ENCODE peak calls at places on chromosomes 16 and 17, in four cellular contexts. O is prostate gland, B is SJSA1, W is tibial artery. E is an unnamed sample.

GRCh38 chr17:63434951-63435571 is 11.0 kb downstream of the CYB561 start:
- DNase-seq in O (peak; percentile 91), B (no peak), W (peak; percentile 65), E (no peak)

GRCh38 chr16:28061702-28062101 is 1.8 kb downstream of the GSG1L start:
- DNase-seq in O (no peak), B (no peak), W (no peak), E (no peak)

GRCh38 chr16:72997141-72997542 is 50.8 kb downstream of the ZFHX3 start:
- DNase-seq in O (peak; percentile 85), B (no peak), W (peak; percentile 78), E (no peak)

GRCh38 chr17:2362881-2363280 is 25.6 kb downstream of the SGSM2 start:
- DNase-seq in O (no peak), B (no peak), W (no peak), E (no peak)

GRCh38 chr16:86059253-86060171 is 160.6 kb downstream of the IRF8 start:
- DNase-seq in O (no peak), B (no peak), W (no peak), E (no peak)

GRCh38 chr16:56630134-56630533 is 2.3 kb upstream of the MT1M start:
- DNase-seq in O (no peak), B (no peak), W (no peak), E (no peak)

GRCh38 chr16:58494981-58495860 is 4.7 kb upstream of the NDRG4 start:
- DNase-seq in O (no peak), B (peak; percentile 79), W (peak; percentile 64), E (peak; percentile 95)

GRCh38 chr16:52069866-52070265 is 477.1 kb downstream of the TOX3 start:
- DNase-seq in O (no peak), B (no peak), W (no peak), E (peak; percentile 62)

GRCh38 chr17:46815474-46816353 is 2.8 kb downstream of the WNT3 start:
- DNase-seq in O (no peak), B (no peak), W (no peak), E (no peak)

GRCh38 chr16:75238132-75238852 is 13.1 kb downstream of the BCAR1 start:
- DNase-seq in O (peak; percentile 74), B (no peak), W (peak; percentile 86), E (peak; percentile 61)

GRCh38 chr17:57442914-57443571 is 186.7 kb downstream of the MSI2 start:
- DNase-seq in O (peak; percentile 45), B (peak; percentile 64), W (no peak), E (peak; percentile 82)

GRCh38 chr17:81295678-81296381 is 723 bp upstream of the SLC38A10 start:
- DNase-seq in O (peak; percentile 81), B (peak; percentile 50), W (no peak), E (peak; percentile 43)

GRCh38 chr17:61285483-61286320 is 113.9 kb upstream of the TBX2 start:
- DNase-seq in O (no peak), B (peak; percentile 59), W (no peak), E (peak; percentile 33)

GRCh38 chr17:56913000-56913866 is 616 bp downstream of the TRIM25 start:
- DNase-seq in O (peak; percentile 13), B (no peak), W (no peak), E (no peak)

GRCh38 chr17:44081681-44082080 is 11.1 kb downstream of the G6PC3 start:
- DNase-seq in O (no peak), B (no peak), W (no peak), E (no peak)

GRCh38 chr17:44077595-44077909 is 7.0 kb downstream of the G6PC3 start:
- DNase-seq in O (no peak), B (no peak), W (no peak), E (no peak)

GRCh38 chr17:44082206-44082605 is 11.7 kb downstream of the G6PC3 start:
- DNase-seq in O (no peak), B (no peak), W (no peak), E (no peak)

GRCh38 chr17:44078412-44078811 is 7.9 kb downstream of the G6PC3 start:
- DNase-seq in O (no peak), B (no peak), W (no peak), E (no peak)

GRCh38 chr17:44079877-44080821 is 9.6 kb downstream of the G6PC3 start:
- DNase-seq in O (no peak), B (no peak), W (no peak), E (no peak)
- H3K4me1 ChIP-seq in O (peaks cover 27% of the 10 kb centered on the region), B (peaks cover 59% of the 10 kb centered on the region), W (no peaks in the 10 kb centered on the region), E (no peaks in the 10 kb centered on the region)

GRCh38 chr17:39198186-39198566 is 707 bp upstream of the CACNB1 start:
- DNase-seq in O (no peak), B (no peak), W (no peak), E (no peak)
- H3K4me3 ChIP-seq in O (no peak overlapping the region), B (peak overlapping the region; percentile 64), W (peak overlapping the region; percentile 80), E (peak overlapping the region; percentile 96)

DNA sequence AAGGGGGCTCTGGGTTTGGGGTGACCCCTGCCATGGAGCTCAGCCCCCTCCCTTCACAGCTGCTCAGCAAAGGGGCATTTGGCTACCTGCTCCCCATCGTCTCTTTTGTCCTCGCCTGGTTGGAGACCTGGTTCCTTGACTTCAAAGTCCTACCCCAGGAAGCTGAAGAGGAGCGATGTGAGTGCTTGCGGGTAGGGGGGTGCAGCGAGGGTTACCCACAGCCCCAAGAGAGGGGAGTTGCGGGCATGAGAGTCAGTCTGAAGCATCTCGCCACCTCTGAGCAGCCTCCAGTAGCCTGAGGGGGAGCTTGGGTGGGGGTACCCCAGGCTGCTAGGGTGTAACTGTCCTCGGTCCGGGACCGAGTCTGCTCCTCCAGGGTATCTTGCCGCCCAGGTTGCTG is 6.8 kb upstream of the TCAP start:
- DNase-seq in O (no peak), B (no peak), W (no peak), E (no peak)
- H3K4me1 ChIP-seq in O (peaks cover 11% of the 10 kb centered on the region), B (peaks cover 2% of the 10 kb centered on the region), W (peaks cover 23% of the 10 kb centered on the region), E (peaks cover 27% of the 10 kb centered on the region)

GRCh38 chr16:70427786-70428177 is 11.1 kb downstream of the ST3GAL2 start:
- DNase-seq in O (no peak), B (no peak), W (no peak), E (no peak)
- H3K4me3 ChIP-seq in O (no peak overlapping the region), B (no peak overlapping the region), W (no peak overlapping the region), E (no peak overlapping the region)

DNA sequence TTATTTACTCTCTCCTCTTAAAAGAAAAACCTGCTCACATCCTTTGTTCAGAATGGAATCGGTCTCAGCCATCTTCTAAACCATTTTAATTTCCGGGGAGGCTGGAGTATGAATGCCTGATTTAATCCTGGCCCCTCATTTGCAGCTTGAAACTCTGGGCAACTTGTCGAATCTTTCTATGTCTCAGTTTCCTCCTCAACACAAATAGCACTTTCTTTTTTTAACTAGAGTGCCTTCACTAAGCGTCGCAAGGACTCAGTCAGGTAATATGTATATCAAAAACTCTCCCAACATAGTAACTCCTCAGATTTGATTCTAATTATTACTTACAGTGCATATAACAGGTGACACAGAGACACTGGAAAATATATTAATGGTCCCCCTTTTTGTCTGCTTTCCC is 18.5 kb downstream of the SNN start:
- DNase-seq in O (no peak), B (no peak), W (no peak), E (no peak)
- H3K4me1 ChIP-seq in O (peaks cover 4% of the 10 kb centered on the region), B (peaks cover 43% of the 10 kb centered on the region), W (peaks cover 47% of the 10 kb centered on the region), E (peaks cover 58% of the 10 kb centered on the region)

GRCh38 chr16:50626868-50627267 is 54.2 kb downstream of the SNX20 start:
- DNase-seq in O (no peak), B (no peak), W (no peak), E (no peak)
- H3K4me3 ChIP-seq in O (no peak overlapping the region), B (no peak overlapping the region), W (no peak overlapping the region), E (no peak overlapping the region)

DNA sequence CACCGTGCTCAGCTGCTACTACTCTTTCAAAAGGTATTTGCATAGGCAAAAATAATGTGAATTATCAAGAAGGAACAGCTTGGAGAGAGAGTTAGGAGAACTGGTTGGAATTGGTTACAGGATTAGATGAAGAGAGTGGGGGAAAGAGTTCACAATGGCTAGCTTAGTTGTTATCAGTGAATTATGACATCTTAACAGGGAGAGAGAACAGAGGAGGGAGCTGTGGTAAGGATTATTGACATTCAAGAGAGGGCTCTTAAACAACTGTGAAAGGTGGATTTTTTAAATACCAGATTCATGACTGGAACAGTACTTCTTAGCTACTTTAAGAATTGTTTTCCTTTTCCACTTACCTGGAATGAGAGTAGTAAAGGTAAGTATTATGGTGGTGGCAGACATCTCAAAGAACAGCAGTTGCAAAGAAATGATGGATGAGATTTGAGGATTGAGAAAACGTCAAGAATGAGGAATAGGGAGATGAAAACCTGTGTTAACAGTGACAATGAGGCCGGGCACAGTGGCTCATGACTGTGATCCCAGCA is 43.9 kb upstream of the SLC5A11 start:
- DNase-seq in O (no peak), B (no peak), W (no peak), E (no peak)
- H3K4me1 ChIP-seq in O (no peaks in the 10 kb centered on the region), B (no peaks in the 10 kb centered on the region), W (no peaks in the 10 kb centered on the region), E (no peaks in the 10 kb centered on the region)

E was measured in SJCRH30.